ENCODE peak calls at places on chromosomes 4 and X, in ten cellular contexts. D is RWPE1; A is CD4-positive, alpha-beta T cell; S is breast epithelium; H is transverse colon; W is stomach; J is NB4; C is progenitor cell of endocrine pancreas; E is GM13977; R is activated B cell treated with CpG ODN at 0.5 μM for 24 hours. O is an unnamed sample.

GRCh38 chr4:124455671-124456070 is 256.9 kb downstream of the ANKRD50 start:
- DNase-seq in S (no peak), C (no peak), A (no peak), J (no peak), E (no peak), H (no peak), W (no peak), D (no peak), R (no peak), O (no peak)

GRCh38 chr4:90121961-90122748 is 5.0 kb upstream of the CCSER1 start:
- DNase-seq in W (no peak), H (no peak), J (no peak), E (no peak), D (peak; percentile 54), C (no peak), A (no peak), R (no peak), S (no peak), O (no peak)

GRCh38 chr4:81314897-81315470 is 100.0 kb upstream of the PRKG2 start:
- DNase-seq in R (no peak), H (no peak), C (no peak), E (no peak), W (no peak), D (no peak), S (no peak), J (no peak), A (no peak), O (no peak)

GRCh38 chrX:10168226-10168625 is 11.5 kb downstream of the CLCN4 start:
- DNase-seq in J (peak; percentile 21), A (no peak), D (no peak), W (no peak), E (no peak), R (no peak), C (no peak), S (no peak), H (no peak), O (no peak)

GRCh38 chrX:142686206-142686605 is 339.5 kb upstream of the SPANXN4 start:
- DNase-seq in W (no peak), E (no peak), D (no peak), S (no peak), J (no peak), R (no peak), H (no peak), A (no peak), C (no peak), O (no peak)

GRCh38 chrX:154370300-154370881 is 4.0 kb downstream of the FLNA start:
- DNase-seq in H (no peak), R (peak; percentile 27), C (no peak), A (no peak), D (no peak), S (no peak), J (no peak), W (no peak), E (no peak), O (peak; percentile 50)

GRCh38 chr4:11566440-11567022 is 137.8 kb upstream of the HS3ST1 start:
- DNase-seq in H (no peak), C (no peak), A (no peak), E (no peak), S (no peak), J (no peak), R (no peak), D (no peak), W (no peak), O (no peak)

GRCh38 chrX:3066555-3066954 is 25.3 kb downstream of the ARSF start:
- DNase-seq in R (no peak), C (no peak), J (peak; percentile 45), H (no peak), S (no peak), E (no peak), W (no peak), D (no peak), A (no peak), O (peak; percentile 7)

GRCh38 chr4:41326776-41327175 is 70.0 kb downstream of the UCHL1 start:
- DNase-seq in J (no peak), S (no peak), E (no peak), C (no peak), W (no peak), D (no peak), H (no peak), R (no peak), A (no peak), O (no peak)

GRCh38 chr4:166087569-166087968 is 214.5 kb downstream of the TLL1 start:
- DNase-seq in R (no peak), S (no peak), C (no peak), E (no peak), H (no peak), A (no peak), D (no peak), J (no peak), W (no peak), O (no peak)

GRCh38 chr4:166092797-166093196 is 219.8 kb downstream of the TLL1 start:
- DNase-seq in C (no peak), R (no peak), E (no peak), A (no peak), J (no peak), W (no peak), S (no peak), H (no peak), D (no peak), O (no peak)

GRCh38 chr4:166088576-166088975 is 215.5 kb downstream of the TLL1 start:
- DNase-seq in R (no peak), J (no peak), A (no peak), E (no peak), H (no peak), D (no peak), C (no peak), W (no peak), S (no peak), O (no peak)

GRCh38 chr4:166091146-166091545 is 218.1 kb downstream of the TLL1 start:
- DNase-seq in S (no peak), W (no peak), E (no peak), R (no peak), J (no peak), D (no peak), C (no peak), A (no peak), H (no peak), O (no peak)

DNA sequence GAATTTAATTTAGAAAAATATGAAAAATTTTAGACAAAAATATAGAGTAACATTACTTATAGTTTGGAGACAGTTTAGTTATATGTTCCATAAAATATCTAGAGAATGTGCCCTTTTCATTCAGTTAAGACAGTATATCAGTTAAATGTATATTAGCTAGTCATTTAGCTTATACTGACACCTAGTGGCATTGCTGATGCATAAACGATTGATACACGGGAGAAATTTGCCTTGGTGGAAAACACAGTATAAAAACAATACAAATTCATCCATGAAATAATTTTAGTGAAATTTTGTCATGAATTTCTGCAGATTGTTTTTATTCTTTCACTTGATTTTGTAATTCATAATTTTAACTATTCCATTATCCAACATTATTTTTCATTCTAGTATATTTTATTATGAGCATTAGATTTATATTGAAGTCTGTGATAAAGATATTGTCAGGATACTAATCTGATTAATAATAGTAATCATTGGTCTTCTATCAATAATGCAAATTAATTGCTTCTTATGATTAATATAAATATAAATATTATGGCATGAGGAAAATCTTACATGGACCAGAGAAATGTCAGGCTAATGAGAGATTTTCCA is 219.0 kb downstream of the TLL1 start:
- DNase-seq in R (no peak), D (peak; percentile 27), W (no peak), A (no peak), C (no peak), S (no peak), E (peak; percentile 3), J (peak; percentile 43), H (no peak), O (peak; percentile 65)
- TF ChIP-seq CTCF in R (no peak), D (peak; percentile 88), W (no peak), A (peak; percentile 59), C (peak; percentile 82), S (peak; percentile 59), E (peak; percentile 57), J (peak; percentile 45), H (peak; percentile 64), O (peak; percentile 83)

GRCh38 chrX:119790977-119791436 is 423 bp downstream of the RPL39 start:
- DNase-seq in E (no peak), R (no peak), W (no peak), C (peak; percentile 9), D (peak; percentile 2), J (peak; percentile 53), H (peak; percentile 27), A (no peak), S (peak; percentile 48), O (no peak)
- TF ChIP-seq CTCF in E (peak; percentile 41), R (no peak), W (no peak), C (no peak), D (no peak), J (no peak), H (no peak), A (peak; percentile 26), S (no peak), O (no peak)

DNA sequence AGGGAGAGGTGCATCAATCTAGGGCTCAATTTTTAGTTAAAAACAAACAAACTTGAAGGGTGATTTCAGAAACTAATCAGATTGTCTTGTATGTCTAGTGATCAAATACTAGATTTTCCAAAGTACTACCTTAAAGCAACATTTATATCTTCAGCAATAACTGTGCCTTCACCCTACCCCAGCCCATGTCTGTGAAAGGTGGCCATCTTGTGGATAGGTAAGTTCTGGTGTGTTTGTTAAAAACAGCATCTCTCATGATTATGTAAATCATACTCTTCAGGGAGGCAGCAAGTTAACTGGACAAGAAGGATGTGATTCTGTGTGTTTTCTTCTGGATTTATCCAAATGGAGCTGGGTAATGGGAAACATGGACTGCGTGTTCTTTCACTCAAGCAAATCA is 81.4 kb upstream of the ACSL1 start:
- DNase-seq in H (no peak), C (no peak), R (no peak), E (no peak), W (no peak), J (peak; percentile 45), D (no peak), S (no peak), A (no peak), O (no peak)
- TF ChIP-seq CTCF in H (no peak), C (no peak), R (no peak), E (peak; percentile 8), W (no peak), J (no peak), D (no peak), S (no peak), A (no peak), O (no peak)

GRCh38 chr4:3368334-3368733 is 73.4 kb upstream of the HGFAC start:
- DNase-seq in W (no peak), S (no peak), H (no peak), D (no peak), E (no peak), J (peak; percentile 3), R (no peak), C (no peak), A (no peak), O (no peak)

GRCh38 chr4:3365326-3365725 is 72.5 kb downstream of the RGS12 start:
- DNase-seq in J (peak; percentile 2), H (no peak), R (no peak), E (no peak), W (no peak), C (no peak), S (no peak), D (no peak), A (no peak), O (no peak)

GRCh38 chr4:3365871-3366842 is 73.3 kb downstream of the RGS12 start:
- DNase-seq in A (no peak), C (no peak), E (no peak), J (peak; percentile 3), R (no peak), H (no peak), D (no peak), W (no peak), S (no peak), O (no peak)

GRCh38 chr4:3367866-3368265 is 73.9 kb upstream of the HGFAC start:
- DNase-seq in H (no peak), S (no peak), C (no peak), W (no peak), D (no peak), R (no peak), A (no peak), J (no peak), E (no peak), O (no peak)

GRCh38 chr4:3366893-3367775 is 74.3 kb downstream of the RGS12 start:
- DNase-seq in A (no peak), W (no peak), S (no peak), C (no peak), R (no peak), D (no peak), J (no peak), E (no peak), H (no peak), O (no peak)
- TF ChIP-seq CTCF in A (no peak), W (no peak), S (no peak), C (no peak), R (no peak), D (no peak), J (no peak), E (no peak), H (no peak), O (no peak)

O was measured in neural progenitor cell.